ENCODE peak calls at places on chromosomes 5 and 9, in six cellular contexts. One of them, this sample, is unnamed.

GRCh38 chr5:169336234-169336633 is 35.3 kb upstream of the SLIT3 start:
- DNase-seq in mesenchymal stem cell: no peak
- DNase-seq in mesendoderm: no peak
- DNase-seq in IMR-90: no peak
- DNase-seq in H9: no peak
- DNase-seq in trophoblast cell: no peak
- DNase-seq in this sample: no peak

GRCh38 chr5:112086740-112087139 is 329.7 kb upstream of the NREP start:
- DNase-seq in mesenchymal stem cell: no peak
- DNase-seq in mesendoderm: no peak
- DNase-seq in IMR-90: no peak
- DNase-seq in H9: no peak
- DNase-seq in trophoblast cell: no peak
- DNase-seq in this sample: no peak

GRCh38 chr5:16776611-16777251 is 159.4 kb downstream of the MYO10 start:
- DNase-seq in mesenchymal stem cell: no peak
- DNase-seq in mesendoderm: peak
- DNase-seq in IMR-90: no peak
- DNase-seq in H9: peak
- DNase-seq in trophoblast cell: peak
- DNase-seq in this sample: no peak

GRCh38 chr5:174384509-174384947 is 339.0 kb downstream of the NSG2 start:
- DNase-seq in mesenchymal stem cell: peak
- DNase-seq in mesendoderm: no peak
- DNase-seq in IMR-90: peak
- DNase-seq in H9: no peak
- DNase-seq in trophoblast cell: peak
- DNase-seq in this sample: no peak

GRCh38 chr5:150436141-150436680 is 13.3 kb downstream of the RPS14 start:
- DNase-seq in mesenchymal stem cell: peak
- DNase-seq in mesendoderm: peak
- DNase-seq in IMR-90: peak
- DNase-seq in H9: peak
- DNase-seq in trophoblast cell: peak
- DNase-seq in this sample: peak

GRCh38 chr5:113463032-113463431 is 25.2 kb downstream of the MCC start:
- DNase-seq in mesenchymal stem cell: no peak
- DNase-seq in mesendoderm: no peak
- DNase-seq in IMR-90: no peak
- DNase-seq in H9: no peak
- DNase-seq in trophoblast cell: no peak
- DNase-seq in this sample: no peak

GRCh38 chr9:121463026-121463827 is 36.4 kb downstream of the GGTA1 start:
- DNase-seq in mesenchymal stem cell: no peak
- DNase-seq in mesendoderm: peak
- DNase-seq in IMR-90: peak
- DNase-seq in H9: peak
- DNase-seq in trophoblast cell: peak
- DNase-seq in this sample: peak

GRCh38 chr9:111945216-111945615 is 48.6 kb downstream of the UGCG start:
- DNase-seq in mesenchymal stem cell: peak
- DNase-seq in mesendoderm: no peak
- DNase-seq in IMR-90: peak
- DNase-seq in H9: no peak
- DNase-seq in trophoblast cell: peak
- DNase-seq in this sample: no peak

GRCh38 chr9:83449166-83449565 is 89.0 kb downstream of the FRMD3 start:
- DNase-seq in mesenchymal stem cell: no peak
- DNase-seq in mesendoderm: no peak
- DNase-seq in IMR-90: no peak
- DNase-seq in H9: no peak
- DNase-seq in trophoblast cell: no peak
- DNase-seq in this sample: no peak

GRCh38 chr5:72328172-72328571 is 8.0 kb downstream of the PTCD2 start:
- DNase-seq in mesenchymal stem cell: peak
- DNase-seq in mesendoderm: no peak
- DNase-seq in IMR-90: peak
- DNase-seq in H9: no peak
- DNase-seq in trophoblast cell: no peak
- DNase-seq in this sample: no peak

GRCh38 chr5:36494756-36495637 is 111.4 kb upstream of the SLC1A3 start:
- DNase-seq in mesenchymal stem cell: no peak
- DNase-seq in mesendoderm: no peak
- DNase-seq in IMR-90: peak
- DNase-seq in H9: no peak
- DNase-seq in trophoblast cell: no peak
- DNase-seq in this sample: no peak

GRCh38 chr5:36692791-36693763 is 86.7 kb downstream of the SLC1A3 start:
- DNase-seq in mesenchymal stem cell: peak
- DNase-seq in mesendoderm: peak
- DNase-seq in IMR-90: peak
- DNase-seq in H9: peak
- DNase-seq in trophoblast cell: peak
- DNase-seq in this sample: peak

GRCh38 chr9:137813651-137814415 is 63.7 kb upstream of the CACNA1B start:
- DNase-seq in mesenchymal stem cell: no peak
- DNase-seq in mesendoderm: no peak
- DNase-seq in IMR-90: no peak
- DNase-seq in H9: no peak
- DNase-seq in trophoblast cell: no peak
- DNase-seq in this sample: no peak

GRCh38 chr9:91144782-91145181 is 216.9 kb downstream of the AUH start:
- DNase-seq in mesenchymal stem cell: no peak
- DNase-seq in mesendoderm: no peak
- DNase-seq in IMR-90: peak
- DNase-seq in H9: no peak
- DNase-seq in trophoblast cell: no peak
- DNase-seq in this sample: no peak

GRCh38 chr5:2783223-2783622 is 31.7 kb upstream of the IRX2 start:
- DNase-seq in mesenchymal stem cell: no peak
- DNase-seq in mesendoderm: no peak
- DNase-seq in IMR-90: no peak
- DNase-seq in H9: no peak
- DNase-seq in trophoblast cell: peak
- DNase-seq in this sample: no peak

GRCh38 chr5:71887680-71888079 is 168.6 kb downstream of the CARTPT start:
- DNase-seq in mesenchymal stem cell: peak
- DNase-seq in mesendoderm: peak
- DNase-seq in IMR-90: peak
- DNase-seq in H9: no peak
- DNase-seq in trophoblast cell: peak
- DNase-seq in this sample: no peak

GRCh38 chr9:35611230-35611797 is 6.3 kb downstream of the TESK1 start:
- DNase-seq in mesenchymal stem cell: peak
- DNase-seq in mesendoderm: peak
- DNase-seq in IMR-90: peak
- DNase-seq in H9: peak
- DNase-seq in trophoblast cell: peak
- DNase-seq in this sample: no peak

GRCh38 chr9:95349109-95350038 is 31.9 kb upstream of the FANCC start:
- DNase-seq in mesenchymal stem cell: peak
- DNase-seq in mesendoderm: peak
- DNase-seq in IMR-90: no peak
- DNase-seq in H9: peak
- DNase-seq in trophoblast cell: no peak
- DNase-seq in this sample: no peak

GRCh38 chr5:175104682-175105081 is 339.3 kb downstream of the DRD1 start:
- DNase-seq in mesenchymal stem cell: no peak
- DNase-seq in mesendoderm: no peak
- DNase-seq in IMR-90: no peak
- DNase-seq in H9: no peak
- DNase-seq in trophoblast cell: no peak
- DNase-seq in this sample: no peak

GRCh38 chr5:515273-515836 is 8.9 kb downstream of the SLC9A3 start:
- DNase-seq in mesenchymal stem cell: no peak
- DNase-seq in mesendoderm: no peak
- DNase-seq in IMR-90: no peak
- DNase-seq in H9: no peak
- DNase-seq in trophoblast cell: no peak
- DNase-seq in this sample: no peak
- H3K27ac ChIP-seq in mesenchymal stem cell: no peak
- H3K27ac ChIP-seq in mesendoderm: no peak
- H3K27ac ChIP-seq in IMR-90: no peak
- H3K27ac ChIP-seq in H9: no peak
- H3K27ac ChIP-seq in trophoblast cell: no peak
- H3K27ac ChIP-seq in this sample: no peak

DNA sequence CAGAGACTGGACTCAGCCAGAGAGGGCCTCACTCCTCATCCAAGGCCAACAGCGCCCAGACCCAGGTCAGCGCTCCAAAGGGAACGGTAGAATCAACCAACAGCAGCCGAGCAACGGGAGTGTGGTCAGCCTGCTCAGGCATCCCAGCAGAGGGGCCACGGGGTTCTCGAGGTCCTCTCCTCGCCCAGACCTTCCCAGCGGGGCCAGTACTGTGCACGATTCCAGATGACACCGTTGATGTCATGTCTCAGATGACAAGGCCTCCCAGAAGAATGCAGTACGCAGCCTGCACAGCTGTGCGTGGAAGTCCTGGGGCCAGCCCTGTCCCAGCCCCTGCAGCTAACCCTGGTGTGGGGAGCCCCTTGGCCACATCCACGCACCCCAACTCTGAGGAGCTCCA is 141.0 kb upstream of the PPP1R26 start:
- DNase-seq in mesenchymal stem cell: no peak
- DNase-seq in mesendoderm: no peak
- DNase-seq in IMR-90: no peak
- DNase-seq in H9: peak
- DNase-seq in trophoblast cell: no peak
- DNase-seq in this sample: no peak
- H3K4ac ChIP-seq in mesenchymal stem cell: no peak
- H3K4ac ChIP-seq in mesendoderm: no peak
- H3K4ac ChIP-seq in IMR-90: no peak
- H3K4ac ChIP-seq in H9: no peak
- H3K4ac ChIP-seq in trophoblast cell: no peak
- H3K4ac ChIP-seq in this sample: no peak

GRCh38 chr9:3736186-3736585 is 210.4 kb upstream of the RFX3 start:
- DNase-seq in mesenchymal stem cell: peak
- DNase-seq in mesendoderm: peak
- DNase-seq in IMR-90: peak
- DNase-seq in H9: no peak
- DNase-seq in trophoblast cell: peak
- DNase-seq in this sample: no peak

GRCh38 chr9:3732077-3733038 is 206.6 kb upstream of the RFX3 start:
- DNase-seq in mesenchymal stem cell: peak
- DNase-seq in mesendoderm: peak
- DNase-seq in IMR-90: peak
- DNase-seq in H9: peak
- DNase-seq in trophoblast cell: peak
- DNase-seq in this sample: peak

GRCh38 chr9:3733039-3733408 is 207.2 kb upstream of the RFX3 start:
- DNase-seq in mesenchymal stem cell: no peak
- DNase-seq in mesendoderm: no peak
- DNase-seq in IMR-90: no peak
- DNase-seq in H9: no peak
- DNase-seq in trophoblast cell: no peak
- DNase-seq in this sample: peak

GRCh38 chr9:3730527-3730926 is 204.7 kb upstream of the RFX3 start:
- DNase-seq in mesenchymal stem cell: no peak
- DNase-seq in mesendoderm: no peak
- DNase-seq in IMR-90: no peak
- DNase-seq in H9: no peak
- DNase-seq in trophoblast cell: no peak
- DNase-seq in this sample: no peak

DNA sequence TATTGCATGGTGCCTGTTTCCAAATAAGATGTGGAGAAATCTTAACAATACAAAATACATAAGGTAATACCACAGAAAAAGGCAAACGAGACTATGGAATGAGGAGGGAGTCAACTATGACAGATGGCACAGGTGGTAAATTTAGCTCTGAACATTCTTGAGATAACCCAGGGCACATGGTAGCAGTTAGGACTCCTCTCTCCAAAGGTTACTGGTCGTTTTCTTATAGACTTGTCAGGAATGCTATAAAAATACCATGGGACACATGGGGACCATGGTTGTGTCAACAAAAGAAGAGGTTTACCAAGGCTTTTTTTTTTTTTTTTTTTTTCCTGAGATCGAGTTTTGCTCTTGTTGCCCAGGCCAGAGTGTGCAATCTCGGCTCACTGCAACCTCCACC is 209.4 kb upstream of the RFX3 start:
- DNase-seq in mesenchymal stem cell: no peak
- DNase-seq in mesendoderm: no peak
- DNase-seq in IMR-90: no peak
- DNase-seq in H9: no peak
- DNase-seq in trophoblast cell: no peak
- DNase-seq in this sample: no peak
- H3K27ac ChIP-seq in mesenchymal stem cell: no peak
- H3K27ac ChIP-seq in mesendoderm: no peak
- H3K27ac ChIP-seq in IMR-90: no peak
- H3K27ac ChIP-seq in H9: no peak
- H3K27ac ChIP-seq in trophoblast cell: no peak
- H3K27ac ChIP-seq in this sample: no peak

DNA sequence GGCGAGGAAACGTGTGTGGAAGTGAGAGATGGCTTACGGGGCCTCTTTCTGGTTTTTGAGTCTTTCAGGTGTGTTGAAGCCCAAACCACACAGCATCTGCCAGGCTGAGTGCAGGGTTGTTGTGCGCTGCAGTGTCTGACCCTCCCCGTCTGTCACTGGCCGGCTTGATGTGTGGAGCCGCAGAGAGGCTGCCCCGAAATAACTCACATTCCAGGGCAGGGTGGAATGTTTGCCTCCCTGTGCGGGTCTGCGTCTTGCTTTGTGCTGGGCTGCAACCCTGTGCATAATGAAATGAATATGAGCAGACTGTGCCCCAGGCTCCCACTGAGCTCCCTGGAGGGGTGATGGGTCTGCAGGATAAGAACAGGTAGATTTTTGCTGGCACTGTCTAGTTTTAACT is 9.9 kb upstream of the PLEKHG4B start:
- DNase-seq in mesenchymal stem cell: peak
- DNase-seq in mesendoderm: peak
- DNase-seq in IMR-90: peak
- DNase-seq in H9: peak
- DNase-seq in trophoblast cell: peak
- DNase-seq in this sample: peak
- H3K4ac ChIP-seq in mesenchymal stem cell: no peak
- H3K4ac ChIP-seq in mesendoderm: no peak
- H3K4ac ChIP-seq in IMR-90: no peak
- H3K4ac ChIP-seq in H9: no peak
- H3K4ac ChIP-seq in trophoblast cell: no peak
- H3K4ac ChIP-seq in this sample: peak

DNA sequence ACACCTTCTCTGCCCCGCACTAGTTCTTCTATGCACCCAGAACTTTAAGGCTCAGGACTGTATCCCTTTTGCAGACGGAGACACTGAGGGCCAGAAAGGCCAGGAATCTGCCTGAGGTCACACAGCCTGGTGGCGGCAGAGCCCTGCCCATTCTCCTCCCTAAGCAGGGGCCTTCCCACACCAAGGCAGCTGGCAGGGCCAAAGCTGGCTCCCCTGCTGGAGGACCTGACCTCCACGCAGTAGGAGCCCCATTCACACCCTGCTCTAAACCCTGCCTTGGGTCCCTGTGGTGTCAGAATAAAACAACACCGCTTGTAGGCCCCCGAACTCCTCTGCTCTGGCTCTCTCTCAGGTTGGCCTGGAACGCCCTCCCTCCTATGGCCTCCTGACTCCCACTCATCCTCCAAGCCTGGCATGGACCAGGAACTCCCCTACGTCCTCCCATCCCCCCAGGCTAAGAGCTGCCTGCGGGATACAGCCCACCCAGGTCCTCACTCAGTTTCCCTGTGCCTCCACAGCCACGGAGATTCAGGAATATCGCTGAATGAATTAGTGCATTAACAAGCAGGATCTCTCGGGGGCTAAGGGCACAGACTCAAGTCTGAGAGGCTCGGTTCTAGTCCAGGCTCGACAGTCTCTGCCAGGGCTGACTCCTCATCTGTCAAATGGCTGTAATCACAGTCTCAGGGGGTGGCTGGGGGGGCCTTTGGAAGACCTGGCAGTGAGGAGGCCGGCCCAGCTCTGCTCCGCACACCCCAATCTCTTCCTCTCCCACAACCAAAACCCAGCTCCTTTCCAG is 2.8 kb downstream of the ST6GALNAC6 start:
- DNase-seq in mesenchymal stem cell: no peak
- DNase-seq in mesendoderm: no peak
- DNase-seq in IMR-90: no peak
- DNase-seq in H9: no peak
- DNase-seq in trophoblast cell: peak
- DNase-seq in this sample: no peak
- H3K27ac ChIP-seq in mesenchymal stem cell: peak
- H3K27ac ChIP-seq in mesendoderm: no peak
- H3K27ac ChIP-seq in IMR-90: peak
- H3K27ac ChIP-seq in H9: no peak
- H3K27ac ChIP-seq in trophoblast cell: no peak
- H3K27ac ChIP-seq in this sample: peak